ENCODE peak calls at places on chromosomes 12 and 14, in four cellular contexts. M is OCI-LY7, N is K562, P is pancreas. C is an unnamed sample.

GRCh38 chr12:23084236-23084995 is 459.4 kb downstream of the ETNK1 start:
- DNase-seq in M (no peak), P (no peak), N (peak), C (no peak)

GRCh38 chr12:65208957-65209654 is 39.7 kb downstream of the LEMD3 start:
- DNase-seq in N (peak), M (no peak), P (no peak), C (no peak)

GRCh38 chr12:130119241-130119861 is 42.9 kb upstream of the FZD10 start:
- DNase-seq in N (no peak), M (no peak), P (no peak), C (no peak)

GRCh38 chr12:91680864-91681263 is 464.8 kb downstream of the BTG1 start:
- DNase-seq in P (no peak), M (no peak), N (no peak), C (no peak)

GRCh38 chr12:71440393-71441349 is 1.1 kb downstream of the LGR5 start:
- DNase-seq in P (no peak), M (no peak), N (no peak), C (peak)

GRCh38 chr12:130870442-130871285 is 1.2 kb upstream of the RAN start:
- DNase-seq in P (peak), M (peak), N (peak), C (peak)

GRCh38 chr12:109927622-109928021 is 27.5 kb downstream of the TCHP start:
- DNase-seq in N (peak), M (peak), P (no peak), C (peak)

GRCh38 chr12:11652351-11653040 is 3.0 kb downstream of the ETV6 start:
- DNase-seq in N (no peak), M (peak), P (no peak), C (peak)

GRCh38 chr12:88650715-88651114 is 70.4 kb upstream of the KITLG start:
- DNase-seq in N (no peak), P (no peak), M (no peak), C (no peak)

GRCh38 chr14:106268013-106268727 is 741.8 kb downstream of the TMEM121 start:
- DNase-seq in P (no peak), M (peak), N (peak), C (peak)

GRCh38 chr12:104215638-104216297 is at the start of gene TXNRD1:
- DNase-seq in P (peak), N (peak), M (peak), C (peak)

GRCh38 chr14:61281186-61281676 is at the start of gene TMEM30B:
- DNase-seq in P (peak), N (no peak), M (no peak), C (peak)

DNA sequence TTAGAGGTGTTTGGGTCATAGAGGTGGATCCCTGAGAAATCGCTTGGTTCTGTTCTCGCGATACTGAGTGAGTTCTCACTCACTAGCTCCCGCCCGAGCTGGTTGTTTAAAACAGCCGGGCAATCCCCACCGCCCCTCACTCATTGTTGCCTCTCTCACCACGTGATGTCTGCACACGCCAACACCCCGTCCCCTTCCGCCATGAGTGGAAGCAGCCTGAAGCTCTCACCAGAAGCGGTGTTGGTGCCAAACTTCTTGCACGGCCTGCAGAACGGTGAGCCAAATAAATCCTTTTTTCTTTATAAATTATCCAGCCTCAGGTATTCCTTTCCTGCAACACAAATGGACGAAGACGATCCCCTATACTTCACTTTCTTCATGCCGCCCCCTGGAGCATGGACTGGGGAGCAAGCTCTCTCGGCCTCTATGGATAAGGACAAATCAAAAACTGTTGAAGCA is 45.4 kb upstream of the CCND2 start:
- DNase-seq in N (no peak), P (no peak), M (no peak), C (no peak)
- TF ChIP-seq CTCF in N (no peak), P (no peak), M (no peak), C (no peak)

GRCh38 chr12:113220593-113221180 is 577 bp upstream of the TPCN1 start:
- DNase-seq in N (no peak), P (no peak), M (peak), C (no peak)
- H3K27ac ChIP-seq in N (no peak), P (peak), M (peak), C (no peak)

DNA sequence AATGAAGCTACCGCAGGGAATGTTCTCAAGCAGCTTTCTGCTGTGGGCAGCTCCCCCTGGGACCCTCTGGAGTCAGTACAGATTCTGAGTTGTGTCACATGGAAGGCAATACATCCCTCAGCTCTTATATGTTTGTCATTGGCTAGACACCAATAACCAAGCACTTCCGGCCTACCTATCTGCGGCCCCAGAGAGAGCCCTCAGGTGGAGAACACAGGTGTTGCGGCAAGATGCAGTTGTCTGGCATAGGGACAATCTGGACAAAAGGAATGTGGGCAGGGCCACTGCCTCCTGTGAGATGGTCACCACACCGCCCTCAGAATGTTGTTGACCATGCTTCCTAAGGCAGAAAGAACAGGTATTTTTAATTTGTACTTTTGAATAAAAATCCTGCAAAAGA is 118.7 kb downstream of the BRMS1L start:
- DNase-seq in N (peak), P (no peak), M (peak), C (no peak)
- TF ChIP-seq CTCF in N (no peak), P (no peak), M (peak), C (no peak)

DNA sequence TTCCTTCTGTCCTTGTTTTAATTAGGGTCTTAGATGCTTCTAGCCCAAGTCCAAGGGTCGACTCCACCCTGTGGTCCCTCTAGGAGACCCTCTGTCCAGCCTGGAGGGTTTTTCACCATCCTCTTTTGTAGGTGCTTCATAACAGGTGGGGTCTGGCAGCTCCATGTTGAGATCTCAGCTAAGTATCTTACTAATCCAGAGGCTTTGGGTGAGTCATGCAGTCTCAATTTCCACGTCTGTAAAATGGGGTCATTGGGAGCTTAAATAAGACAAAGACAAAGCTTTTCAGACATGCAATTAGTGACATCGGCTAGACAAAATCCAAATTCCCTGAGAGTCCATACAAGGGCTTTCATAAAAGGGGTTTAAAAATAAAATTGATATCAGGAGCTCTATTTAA is 3.2 kb downstream of the HSPB8 start:
- DNase-seq in N (no peak), M (no peak), P (no peak), C (no peak)
- H3K27ac ChIP-seq in N (no peak), M (no peak), P (no peak), C (no peak)

GRCh38 chr12:121811434-121812319 is 7.9 kb downstream of the SETD1B start:
- DNase-seq in P (peak), M (peak), N (peak), C (peak)

GRCh38 chr12:121813951-121814350 is 10.1 kb downstream of the SETD1B start:
- DNase-seq in M (no peak), N (no peak), P (no peak), C (no peak)

GRCh38 chr12:121812921-121813896 is 9.4 kb downstream of the SETD1B start:
- DNase-seq in M (no peak), P (peak), N (no peak), C (peak)

GRCh38 chr12:121810833-121811433 is 7.1 kb downstream of the SETD1B start:
- DNase-seq in N (peak), M (no peak), P (no peak), C (no peak)

DNA sequence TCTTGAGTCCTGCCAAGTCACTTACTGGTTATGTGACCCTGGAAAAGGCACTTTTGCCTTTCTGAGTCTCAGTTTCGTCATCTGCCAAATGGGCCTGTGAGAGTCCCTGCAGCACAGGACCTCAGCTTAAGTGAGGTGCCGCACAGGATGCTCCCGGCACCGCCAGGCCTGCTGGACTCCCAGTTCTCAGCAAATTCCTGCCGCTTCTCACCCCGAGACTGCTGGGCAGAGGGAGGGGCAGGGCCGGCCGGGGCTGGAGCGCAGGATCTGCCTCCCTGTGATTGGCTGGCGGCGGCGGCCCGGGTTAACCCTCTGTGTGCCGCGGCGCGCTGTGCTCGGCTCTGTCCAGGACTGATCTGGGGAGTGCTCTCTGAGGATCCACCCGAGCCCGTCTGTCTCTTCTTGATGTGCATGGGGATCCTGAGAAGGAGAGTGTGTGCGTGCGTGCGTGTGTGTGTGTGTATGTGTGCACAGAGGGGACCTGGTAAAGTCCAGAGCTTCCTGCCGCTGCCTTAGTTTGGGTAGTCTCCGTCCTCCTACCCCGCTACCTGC is 8.6 kb downstream of the SETD1B start:
- DNase-seq in M (peak), P (peak), N (peak), C (peak)
- TF ChIP-seq CTCF in M (no peak), P (no peak), N (no peak), C (no peak)